ENCODE peak calls at places on chromosome 5, in five cellular contexts. G is NCI-H1092; H is HFFc6; Y is stimulated activated CD8-positive, alpha-beta memory T cell treated with anti-CD3 and anti-CD28 coated beads, Interleukin-4, amount 100 ng/mL, for 24 hours; T is anterior cingulate cortex. C is an unnamed sample.

GRCh38 chr5:127770272-127770671 is 67.1 kb downstream of the CCDC192 start:
- DNase-seq in Y (no peak), G (no peak), T (no peak), H (no peak), C (no peak)

GRCh38 chr5:134507495-134507894 is 18.0 kb upstream of the JADE2 start:
- DNase-seq in H (no peak), T (no peak), G (no peak), Y (no peak), C (no peak)

GRCh38 chr5:160751297-160751696 is 100.7 kb downstream of the ATP10B start:
- DNase-seq in T (no peak), Y (no peak), H (no peak), G (no peak), C (no peak)

GRCh38 chr5:149810856-149811255 is 80.7 kb downstream of the PPARGC1B start:
- DNase-seq in G (no peak), H (no peak), T (no peak), Y (no peak), C (no peak)

GRCh38 chr5:2271280-2271679 is 388.6 kb upstream of the IRX4 start:
- DNase-seq in G (no peak), T (no peak), H (no peak), Y (no peak), C (no peak)

GRCh38 chr5:74294231-74294705 is 346.3 kb downstream of the ENC1 start:
- DNase-seq in G (no peak), T (peak; percentile 28), Y (no peak), H (no peak), C (no peak)

GRCh38 chr5:100802188-100802587 is 100.9 kb downstream of the ST8SIA4 start:
- DNase-seq in T (no peak), G (no peak), Y (no peak), H (no peak), C (no peak)

GRCh38 chr5:67992919-67993318 is 222.6 kb upstream of the PIK3R1 start:
- DNase-seq in G (no peak), Y (no peak), H (peak; percentile 44), T (no peak), C (peak; percentile 50)

GRCh38 chr5:170287532-170287931 is 10.0 kb downstream of the LCP2 start:
- DNase-seq in G (no peak), Y (no peak), T (no peak), H (no peak), C (no peak)

GRCh38 chr5:125257057-125257970 is 510.9 kb upstream of the ZNF608 start:
- DNase-seq in G (no peak), T (no peak), H (no peak), Y (no peak), C (peak; percentile 19)

GRCh38 chr5:135141303-135142268 is 107.6 kb upstream of the PITX1 start:
- DNase-seq in T (no peak), Y (no peak), H (no peak), G (no peak), C (no peak)

GRCh38 chr5:140362875-140363630 is 3.1 kb downstream of the SLC4A9 start:
- DNase-seq in T (peak; percentile 24), H (peak; percentile 51), Y (peak; percentile 73), G (peak; percentile 30), C (peak; percentile 90)

GRCh38 chr5:136686192-136686872 is 321.0 kb upstream of the TRPC7 start:
- DNase-seq in G (no peak), H (peak; percentile 81), T (no peak), Y (no peak), C (no peak)

GRCh38 chr5:42951847-42952411 is 88.2 kb downstream of the ANXA2R start:
- DNase-seq in H (no peak), Y (peak; percentile 38), T (no peak), G (no peak), C (peak; percentile 52)

GRCh38 chr5:149658299-149658698 is 71.8 kb upstream of the PPARGC1B start:
- DNase-seq in Y (no peak), G (no peak), H (no peak), T (no peak), C (no peak)

GRCh38 chr5:128904815-128905214 is 60.5 kb upstream of the SLC27A6 start:
- DNase-seq in Y (no peak), H (no peak), T (no peak), G (no peak), C (no peak)

GRCh38 chr5:176647870-176648466 is 684 bp downstream of the TSPAN17 start:
- DNase-seq in T (no peak), H (no peak), G (no peak), Y (no peak), C (peak; percentile 44)

GRCh38 chr5:150624334-150625163 is 15.9 kb upstream of the SYNPO start:
- DNase-seq in H (no peak), G (no peak), T (no peak), Y (peak; percentile 8), C (peak; percentile 84)

GRCh38 chr5:153964201-153965101 is 74.3 kb downstream of the FAM114A2 start:
- DNase-seq in G (no peak), H (no peak), T (no peak), Y (no peak), C (no peak)

GRCh38 chr5:15440434-15440833 is 59.5 kb upstream of the FBXL7 start:
- DNase-seq in T (no peak), H (no peak), G (no peak), Y (no peak), C (peak; percentile 31)

GRCh38 chr5:8340739-8341344 is 471.9 kb downstream of the MTRR start:
- DNase-seq in G (no peak), Y (no peak), T (no peak), H (peak; percentile 18), C (peak; percentile 57)

GRCh38 chr5:154706416-154706815 is 48.8 kb upstream of the LARP1 start:
- DNase-seq in H (no peak), G (no peak), Y (no peak), T (no peak), C (no peak)

GRCh38 chr5:79236364-79236969 is 536 bp downstream of the JMY start:
- DNase-seq in H (no peak), G (no peak), T (no peak), Y (no peak), C (peak; percentile 58)

C was measured in AG20443.